ENCODE peak calls at places on chromosomes 16 and 17, in six cellular contexts. A is ovary; M is activated T-helper 1 cell treated with anti-CD3 and anti-CD28 coated beads, Interleukin-12 subunit alpha, Interleukin-12 subunit beta, Interleukin-2, Interleukin-4 antibody, amounts not matched to agents 30 ng/mL and 10 ng/mL and 1 ng/mL, durations not matched to agents 14 hours and 24 hours and 36 hours; J is AG20443; O is COR-L47; T is IMR-90. F is an unnamed sample.

GRCh38 chr16:84851192-84852127 is 31.7 kb downstream of the CRISPLD2 start:
- DNase-seq in A (no peak), M (no peak), J (peak), O (no peak), T (peak), F (no peak)

GRCh38 chr17:61423967-61424649 is 24.5 kb downstream of the TBX2 start:
- DNase-seq in A (no peak), M (no peak), J (no peak), O (no peak), T (no peak), F (no peak)

GRCh38 chr17:48429638-48430586 is at the start of gene SKAP1:
- DNase-seq in A (no peak), M (peak), J (no peak), O (no peak), T (no peak), F (no peak)

GRCh38 chr17:77373298-77374169 is 232.8 kb downstream of the SEC14L1 start:
- DNase-seq in A (peak), M (peak), J (peak), O (no peak), T (no peak), F (no peak)

GRCh38 chr17:67221062-67221998 is 23.7 kb downstream of the HELZ start:
- DNase-seq in A (no peak), M (peak), J (peak), O (peak), T (peak), F (no peak)

GRCh38 chr16:73154063-73154870 is 106.3 kb upstream of the ZFHX3 start:
- DNase-seq in A (no peak), M (no peak), J (no peak), O (no peak), T (no peak), F (peak)

GRCh38 chr16:23045025-23045424 is 104.2 kb downstream of the USP31 start:
- DNase-seq in A (no peak), M (no peak), J (no peak), O (no peak), T (no peak), F (no peak)

GRCh38 chr16:11833951-11834695 is 17.2 kb downstream of the RSL1D1 start:
- DNase-seq in A (no peak), M (no peak), J (peak), O (no peak), T (peak), F (no peak)

GRCh38 chr17:38727661-38728220 is 2.4 kb upstream of the CISD3 start:
- DNase-seq in A (no peak), M (peak), J (no peak), O (no peak), T (no peak), F (no peak)

GRCh38 chr16:87922250-87922871 is 14.0 kb downstream of the CA5A start:
- DNase-seq in A (peak), M (no peak), J (no peak), O (no peak), T (no peak), F (no peak)

GRCh38 chr17:81486174-81486810 is 26.3 kb downstream of the ACTG1 start:
- DNase-seq in A (no peak), M (no peak), J (no peak), O (no peak), T (no peak), F (no peak)

GRCh38 chr17:74430706-74431567 is 951 bp upstream of the GPRC5C start:
- DNase-seq in A (peak), M (no peak), J (peak), O (peak), T (peak), F (peak)

GRCh38 chr16:1940273-1941161 is 2.5 kb downstream of the MSRB1 start:
- DNase-seq in A (no peak), M (no peak), J (no peak), O (no peak), T (no peak), F (no peak)

GRCh38 chr16:75420987-75421819 is 12.1 kb downstream of the CFDP1 start:
- DNase-seq in A (peak), M (no peak), J (peak), O (peak), T (peak), F (peak)

GRCh38 chr17:47220531-47220999 is 11.4 kb downstream of the MYL4 start:
- DNase-seq in A (no peak), M (peak), J (no peak), O (no peak), T (no peak), F (no peak)

GRCh38 chr17:18314059-18314730 is 599 bp downstream of the TOP3A start:
- DNase-seq in A (no peak), M (no peak), J (peak), O (no peak), T (peak), F (no peak)

GRCh38 chr17:15914400-15915165 is 30.3 kb upstream of the ADORA2B start:
- DNase-seq in A (no peak), M (no peak), J (peak), O (no peak), T (peak), F (no peak)

GRCh38 chr17:31697838-31698237 is 161.2 kb downstream of the COPRS start:
- DNase-seq in A (no peak), M (no peak), J (no peak), O (no peak), T (no peak), F (no peak)

GRCh38 chr17:82520041-82520910 is 744 bp downstream of the FOXK2 start:
- DNase-seq in A (peak), M (peak), J (peak), O (no peak), T (no peak), F (no peak)